ENCODE peak calls at places on chromosomes 5 and 9, in five cellular contexts. One of them, this sample, is unnamed.

GRCh38 chr9:120935383-120935857 is 8.8 kb upstream of the TRAF1 start:
- DNase-seq in HepG2: no peak
- DNase-seq in suprapubic skin: peak; percentile 98
- DNase-seq in upper lobe of left lung: peak; percentile 96
- DNase-seq in sigmoid colon: peak; percentile 98
- DNase-seq in this sample: peak; percentile 96

GRCh38 chr9:36214571-36214970 is 23.9 kb downstream of the CLTA start:
- DNase-seq in HepG2: no peak
- DNase-seq in suprapubic skin: no peak
- DNase-seq in upper lobe of left lung: no peak
- DNase-seq in sigmoid colon: no peak
- DNase-seq in this sample: no peak

GRCh38 chr5:146447734-146448380 is 724 bp downstream of the TCERG1 start:
- DNase-seq in HepG2: peak; percentile 47
- DNase-seq in suprapubic skin: no peak
- DNase-seq in upper lobe of left lung: no peak
- DNase-seq in sigmoid colon: no peak
- DNase-seq in this sample: peak; percentile 45

GRCh38 chr9:22528485-22528884 is 81.9 kb downstream of the DMRTA1 start:
- DNase-seq in HepG2: no peak
- DNase-seq in suprapubic skin: no peak
- DNase-seq in upper lobe of left lung: no peak
- DNase-seq in sigmoid colon: no peak
- DNase-seq in this sample: no peak

GRCh38 chr5:138482645-138483044 is 17.4 kb downstream of the EGR1 start:
- DNase-seq in HepG2: no peak
- DNase-seq in suprapubic skin: no peak
- DNase-seq in upper lobe of left lung: no peak
- DNase-seq in sigmoid colon: no peak
- DNase-seq in this sample: no peak

GRCh38 chr9:37801287-37801850 is 772 bp downstream of the DCAF10 start:
- DNase-seq in HepG2: no peak
- DNase-seq in suprapubic skin: no peak
- DNase-seq in upper lobe of left lung: peak; percentile 30
- DNase-seq in sigmoid colon: no peak
- DNase-seq in this sample: peak; percentile 33

GRCh38 chr5:10913846-10914245 is 152.8 kb upstream of the DAP start:
- DNase-seq in HepG2: peak; percentile 13
- DNase-seq in suprapubic skin: no peak
- DNase-seq in upper lobe of left lung: peak; percentile 24
- DNase-seq in sigmoid colon: no peak
- DNase-seq in this sample: no peak

GRCh38 chr5:129906177-129906887 is 2.1 kb downstream of the CHSY3 start:
- DNase-seq in HepG2: peak; percentile 66
- DNase-seq in suprapubic skin: no peak
- DNase-seq in upper lobe of left lung: no peak
- DNase-seq in sigmoid colon: peak; percentile 62
- DNase-seq in this sample: peak; percentile 9

GRCh38 chr9:89116064-89116817 is 62.4 kb downstream of the SHC3 start:
- DNase-seq in HepG2: no peak
- DNase-seq in suprapubic skin: no peak
- DNase-seq in upper lobe of left lung: no peak
- DNase-seq in sigmoid colon: no peak
- DNase-seq in this sample: no peak

GRCh38 chr5:181163487-181164075 is 16.2 kb downstream of the OR2V2 start:
- DNase-seq in HepG2: no peak
- DNase-seq in suprapubic skin: peak; percentile 37
- DNase-seq in upper lobe of left lung: no peak
- DNase-seq in sigmoid colon: no peak
- DNase-seq in this sample: no peak

GRCh38 chr5:78295035-78295961 is 800 bp upstream of the AP3B1 start:
- DNase-seq in HepG2: peak; percentile 39
- DNase-seq in suprapubic skin: peak; percentile 80
- DNase-seq in upper lobe of left lung: peak; percentile 66
- DNase-seq in sigmoid colon: peak; percentile 66
- DNase-seq in this sample: peak; percentile 58

GRCh38 chr5:10705736-10706135 is 55.3 kb downstream of the DAP start:
- DNase-seq in HepG2: no peak
- DNase-seq in suprapubic skin: no peak
- DNase-seq in upper lobe of left lung: no peak
- DNase-seq in sigmoid colon: no peak
- DNase-seq in this sample: no peak

GRCh38 chr9:121619566-121619965 is 31.9 kb upstream of the DAB2IP start:
- DNase-seq in HepG2: no peak
- DNase-seq in suprapubic skin: no peak
- DNase-seq in upper lobe of left lung: no peak
- DNase-seq in sigmoid colon: no peak
- DNase-seq in this sample: no peak

GRCh38 chr9:84941812-84942211 is 272.3 kb downstream of the NTRK2 start:
- DNase-seq in HepG2: no peak
- DNase-seq in suprapubic skin: no peak
- DNase-seq in upper lobe of left lung: no peak
- DNase-seq in sigmoid colon: no peak
- DNase-seq in this sample: no peak

GRCh38 chr5:95969646-95970358 is 8.2 kb upstream of the ELL2 start:
- DNase-seq in HepG2: peak; percentile 95
- DNase-seq in suprapubic skin: no peak
- DNase-seq in upper lobe of left lung: no peak
- DNase-seq in sigmoid colon: no peak
- DNase-seq in this sample: no peak

GRCh38 chr9:110101531-110102161 is 106.3 kb downstream of the C9orf152 start:
- DNase-seq in HepG2: no peak
- DNase-seq in suprapubic skin: no peak
- DNase-seq in upper lobe of left lung: no peak
- DNase-seq in sigmoid colon: no peak
- DNase-seq in this sample: peak; percentile 62

GRCh38 chr5:26563979-26564378 is 474.4 kb downstream of the CDH9 start:
- DNase-seq in HepG2: no peak
- DNase-seq in suprapubic skin: no peak
- DNase-seq in upper lobe of left lung: no peak
- DNase-seq in sigmoid colon: no peak
- DNase-seq in this sample: no peak

GRCh38 chr9:106784076-106784475 is 78.9 kb upstream of the ZNF462 start:
- DNase-seq in HepG2: no peak
- DNase-seq in suprapubic skin: no peak
- DNase-seq in upper lobe of left lung: no peak
- DNase-seq in sigmoid colon: no peak
- DNase-seq in this sample: no peak

GRCh38 chr5:124371121-124371706 is 375.2 kb downstream of the ZNF608 start:
- DNase-seq in HepG2: no peak
- DNase-seq in suprapubic skin: peak; percentile 80
- DNase-seq in upper lobe of left lung: no peak
- DNase-seq in sigmoid colon: peak; percentile 81
- DNase-seq in this sample: peak; percentile 16

GRCh38 chr5:52710310-52710971 is 77.3 kb upstream of the ITGA1 start:
- DNase-seq in HepG2: no peak
- DNase-seq in suprapubic skin: no peak
- DNase-seq in upper lobe of left lung: no peak
- DNase-seq in sigmoid colon: no peak
- DNase-seq in this sample: no peak

GRCh38 chr5:129395247-129395646 is 64.9 kb upstream of the ADAMTS19 start:
- DNase-seq in HepG2: no peak
- DNase-seq in suprapubic skin: no peak
- DNase-seq in upper lobe of left lung: no peak
- DNase-seq in sigmoid colon: no peak
- DNase-seq in this sample: no peak

GRCh38 chr9:105286098-105286497 is 41.6 kb downstream of the SLC44A1 start:
- DNase-seq in HepG2: no peak
- DNase-seq in suprapubic skin: no peak
- DNase-seq in upper lobe of left lung: no peak
- DNase-seq in sigmoid colon: no peak
- DNase-seq in this sample: no peak

GRCh38 chr9:108835831-108836230 is 20.0 kb downstream of the ACTL7B start:
- DNase-seq in HepG2: no peak
- DNase-seq in suprapubic skin: no peak
- DNase-seq in upper lobe of left lung: no peak
- DNase-seq in sigmoid colon: no peak
- DNase-seq in this sample: no peak

GRCh38 chr9:21672140-21672539 is 130.3 kb upstream of the MTAP start:
- DNase-seq in HepG2: no peak
- DNase-seq in suprapubic skin: no peak
- DNase-seq in upper lobe of left lung: no peak
- DNase-seq in sigmoid colon: no peak
- DNase-seq in this sample: no peak

GRCh38 chr9:34256987-34257585 is 72.0 kb downstream of the KIF24 start:
- DNase-seq in HepG2: no peak
- DNase-seq in suprapubic skin: peak; percentile 87
- DNase-seq in upper lobe of left lung: no peak
- DNase-seq in sigmoid colon: no peak
- DNase-seq in this sample: no peak

GRCh38 chr9:114000671-114001409 is 77.3 kb downstream of the AMBP start:
- DNase-seq in HepG2: no peak
- DNase-seq in suprapubic skin: peak; percentile 56
- DNase-seq in upper lobe of left lung: peak; percentile 17
- DNase-seq in sigmoid colon: peak; percentile 58
- DNase-seq in this sample: no peak

GRCh38 chr9:976805-977360 is 428 bp downstream of the DMRT3 start:
- DNase-seq in HepG2: no peak
- DNase-seq in suprapubic skin: no peak
- DNase-seq in upper lobe of left lung: no peak
- DNase-seq in sigmoid colon: no peak
- DNase-seq in this sample: no peak

GRCh38 chr9:89531766-89532165 is 33.9 kb upstream of the SEMA4D start:
- DNase-seq in HepG2: no peak
- DNase-seq in suprapubic skin: peak; percentile 67
- DNase-seq in upper lobe of left lung: no peak
- DNase-seq in sigmoid colon: no peak
- DNase-seq in this sample: no peak

DNA sequence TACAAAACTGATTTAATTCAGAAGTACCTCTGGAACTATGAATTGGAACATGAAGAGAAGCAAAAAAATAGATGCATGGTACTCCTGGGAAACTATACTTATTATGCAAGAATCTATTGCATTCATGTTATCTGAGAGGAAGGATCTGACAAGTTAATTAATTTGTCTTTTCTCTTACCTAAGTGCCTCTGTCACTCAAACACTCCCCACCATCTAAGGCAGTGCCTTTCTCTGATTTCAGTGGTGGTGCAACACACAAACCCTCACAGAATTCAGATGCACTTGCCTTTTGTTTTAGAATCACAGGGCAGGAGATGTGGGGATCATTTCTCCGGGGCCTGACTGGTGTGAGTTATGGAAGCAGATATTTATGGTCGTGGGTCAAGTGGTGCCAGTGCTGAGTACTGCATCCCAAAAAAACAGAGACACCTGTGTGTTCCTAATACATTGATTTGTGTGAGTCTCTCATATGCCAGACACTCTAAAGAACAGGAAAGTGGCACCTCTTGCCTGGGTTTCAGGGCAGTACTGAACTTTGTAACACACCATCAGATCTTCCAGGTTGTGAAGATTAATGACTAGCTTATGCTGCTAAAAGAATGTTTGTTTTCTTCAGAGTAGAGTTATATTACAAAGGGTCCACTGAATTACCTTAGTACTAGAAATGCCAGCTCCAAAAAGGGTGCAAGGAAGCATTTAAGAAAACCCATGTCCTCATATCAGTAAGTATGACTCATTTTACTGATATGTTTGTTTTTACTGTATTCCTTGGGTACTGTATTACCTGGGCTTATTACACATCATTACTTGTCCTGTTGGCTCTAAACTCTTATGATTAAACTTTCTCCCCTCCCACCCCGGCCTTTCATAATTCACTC is 52.7 kb upstream of the C9orf72 start:
- DNase-seq in HepG2: no peak
- DNase-seq in suprapubic skin: no peak
- DNase-seq in upper lobe of left lung: no peak
- DNase-seq in sigmoid colon: no peak
- DNase-seq in this sample: no peak
- TF ChIP-seq EP300 in HepG2: no peak
- TF ChIP-seq EP300 in suprapubic skin: no peak
- TF ChIP-seq EP300 in upper lobe of left lung: no peak
- TF ChIP-seq EP300 in sigmoid colon: no peak
- TF ChIP-seq EP300 in this sample: no peak

DNA sequence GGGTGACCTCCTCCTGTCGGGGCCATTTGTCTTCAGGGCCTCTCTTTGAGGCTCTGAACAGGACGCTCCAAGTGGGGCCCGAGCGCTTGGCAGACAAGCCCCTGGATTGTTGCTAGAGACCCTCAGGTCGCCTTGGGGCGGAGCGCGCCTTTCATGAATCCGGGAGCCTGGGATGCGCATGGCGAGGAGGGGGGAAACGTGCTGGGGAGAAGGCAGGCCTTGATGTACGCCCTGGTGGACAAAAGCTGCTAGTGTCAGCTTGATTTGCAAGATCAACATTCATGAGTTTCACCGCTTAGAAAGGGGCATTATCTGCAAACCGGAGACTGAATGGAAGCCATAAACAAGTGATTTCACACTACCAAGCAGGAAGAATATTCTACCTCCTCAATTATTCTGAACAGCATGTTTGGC is 226.3 kb downstream of the SMARCA2 start:
- DNase-seq in HepG2: no peak
- DNase-seq in suprapubic skin: no peak
- DNase-seq in upper lobe of left lung: no peak
- DNase-seq in sigmoid colon: no peak
- DNase-seq in this sample: no peak
- TF ChIP-seq CTCF in HepG2: no peak
- TF ChIP-seq CTCF in suprapubic skin: peak; percentile 42
- TF ChIP-seq CTCF in upper lobe of left lung: peak; percentile 30
- TF ChIP-seq CTCF in sigmoid colon: no peak
- TF ChIP-seq CTCF in this sample: peak; percentile 5

GRCh38 chr5:7053528-7054209 is 340.4 kb downstream of the TENT4A start:
- DNase-seq in HepG2: no peak
- DNase-seq in suprapubic skin: no peak
- DNase-seq in upper lobe of left lung: no peak
- DNase-seq in sigmoid colon: no peak
- DNase-seq in this sample: no peak

GRCh38 chr5:7053125-7053524 is 339.9 kb downstream of the TENT4A start:
- DNase-seq in HepG2: no peak
- DNase-seq in suprapubic skin: no peak
- DNase-seq in upper lobe of left lung: no peak
- DNase-seq in sigmoid colon: no peak
- DNase-seq in this sample: no peak

GRCh38 chr5:7047862-7048261 is 334.6 kb downstream of the TENT4A start:
- DNase-seq in HepG2: peak; percentile 12
- DNase-seq in suprapubic skin: no peak
- DNase-seq in upper lobe of left lung: no peak
- DNase-seq in sigmoid colon: no peak
- DNase-seq in this sample: peak; percentile 34

DNA sequence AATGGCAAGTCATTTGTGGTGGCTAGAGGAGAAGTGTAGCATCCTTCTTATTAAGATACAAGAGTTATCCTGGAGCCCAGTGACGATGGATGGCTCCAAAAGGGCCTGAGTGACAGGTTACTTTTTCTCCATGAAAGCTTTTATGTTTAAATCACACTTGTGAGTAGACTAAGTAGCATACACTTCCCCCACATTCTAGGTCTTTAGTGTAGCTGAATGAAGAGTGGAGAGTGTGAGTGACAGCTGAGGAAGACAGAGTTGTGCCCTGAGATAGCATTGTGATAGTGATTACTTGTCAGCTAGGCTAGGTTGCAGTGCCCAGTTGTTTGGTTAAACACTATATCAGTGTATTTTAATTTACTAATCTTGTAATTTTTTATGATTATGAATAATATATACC is 337.8 kb downstream of the TENT4A start:
- DNase-seq in HepG2: no peak
- DNase-seq in suprapubic skin: no peak
- DNase-seq in upper lobe of left lung: no peak
- DNase-seq in sigmoid colon: no peak
- DNase-seq in this sample: no peak
- TF ChIP-seq POLR2AphosphoS5 in HepG2: no peak
- TF ChIP-seq POLR2AphosphoS5 in suprapubic skin: no peak
- TF ChIP-seq POLR2AphosphoS5 in upper lobe of left lung: no peak
- TF ChIP-seq POLR2AphosphoS5 in sigmoid colon: no peak
- TF ChIP-seq POLR2AphosphoS5 in this sample: no peak

GRCh38 chr5:165139262-165139661 is 1633.8 kb downstream of the MAT2B start:
- DNase-seq in HepG2: no peak
- DNase-seq in suprapubic skin: no peak
- DNase-seq in upper lobe of left lung: no peak
- DNase-seq in sigmoid colon: no peak
- DNase-seq in this sample: no peak
- TF ChIP-seq EP300 in HepG2: no peak
- TF ChIP-seq EP300 in suprapubic skin: no peak
- TF ChIP-seq EP300 in upper lobe of left lung: no peak
- TF ChIP-seq EP300 in sigmoid colon: no peak
- TF ChIP-seq EP300 in this sample: no peak

This sample was measured in transverse colon.